ENCODE peak calls at places on chromosomes 2 and 18, in four cellular contexts. T is K562, B is BE2C, V is mucosa of descending colon. L is an unnamed sample. For H3K36me3, the result is how much of the 10 kb centered on the place peaks cover.

GRCh38 chr2:62597323-62597722 is 91.3 kb upstream of the TMEM17 start:
- DNase-seq in T (no peak), B (no peak), V (no peak), L (peak)

GRCh38 chr2:231228223-231228622 is 29.8 kb downstream of the ARMC9 start:
- DNase-seq in T (no peak), B (peak), V (no peak), L (no peak)

GRCh38 chr2:12854001-12854530 is 137.3 kb downstream of the TRIB2 start:
- DNase-seq in T (no peak), B (no peak), V (no peak), L (no peak)

GRCh38 chr2:7517851-7518250 is 600.6 kb downstream of the RNF144A start:
- DNase-seq in T (no peak), B (no peak), V (no peak), L (no peak)

GRCh38 chr2:178345951-178346350 is 105.0 kb downstream of the PRKRA start:
- DNase-seq in T (no peak), B (no peak), V (no peak), L (no peak)

GRCh38 chr2:175633227-175633626 is 368.8 kb downstream of the LNPK start:
- DNase-seq in T (no peak), B (no peak), V (no peak), L (no peak)

GRCh38 chr18:66046025-66046602 is 295.3 kb downstream of the CDH7 start:
- DNase-seq in T (no peak), B (no peak), V (no peak), L (no peak)

GRCh38 chr2:40556298-40556697 is 104.4 kb upstream of the SLC8A1 start:
- DNase-seq in T (no peak), B (no peak), V (no peak), L (no peak)

GRCh38 chr2:68292108-68292710 is 27.5 kb downstream of the CNRIP1 start:
- DNase-seq in T (peak), B (peak), V (no peak), L (no peak)

GRCh38 chr2:69260666-69261065 is 126.4 kb downstream of the GFPT1 start:
- DNase-seq in T (no peak), B (no peak), V (no peak), L (no peak)

GRCh38 chr2:159126653-159127052 is 158.2 kb downstream of the TANC1 start:
- DNase-seq in T (no peak), B (no peak), V (no peak), L (no peak)

GRCh38 chr18:48310353-48310752 is 98.8 kb downstream of the ZBTB7C start:
- DNase-seq in T (no peak), B (no peak), V (no peak), L (no peak)

GRCh38 chr18:67514901-67515540 is 1.5 kb downstream of the DSEL start:
- DNase-seq in T (no peak), B (no peak), V (no peak), L (no peak)

GRCh38 chr2:213152065-213152794 is 818 bp upstream of the IKZF2 start:
- DNase-seq in T (peak), B (peak), V (peak), L (no peak)

GRCh38 chr18:50704541-50704940 is 115.3 kb downstream of the MRO start:
- DNase-seq in T (no peak), B (no peak), V (no peak), L (no peak)

GRCh38 chr2:210531050-210531449 is 25.3 kb upstream of the CPS1 start:
- DNase-seq in T (no peak), B (no peak), V (no peak), L (no peak)

GRCh38 chr2:8125741-8126691 is 555.8 kb upstream of the ID2 start:
- DNase-seq in T (no peak), B (no peak), V (no peak), L (no peak)

GRCh38 chr2:134711622-134712125 is 7.1 kb downstream of the TMEM163 start:
- DNase-seq in T (no peak), B (no peak), V (no peak), L (no peak)

GRCh38 chr2:65940856-65941255 is 494.1 kb upstream of the MEIS1 start:
- DNase-seq in T (no peak), B (no peak), V (no peak), L (no peak)

GRCh38 chr2:233764264-233764663 is 4.2 kb downstream of the UGT1A1 start:
- DNase-seq in T (no peak), B (no peak), V (no peak), L (peak)

GRCh38 chr2:65299246-65299645 is 71.6 kb downstream of the ACTR2 start:
- DNase-seq in T (peak), B (no peak), V (no peak), L (no peak)

GRCh38 chr2:79964966-79965365 is 339.6 kb downstream of the LRRTM1 start:
- DNase-seq in T (no peak), B (no peak), V (no peak), L (no peak)

GRCh38 chr2:240647503-240648154 is 22.3 kb downstream of the GPR35 start:
- DNase-seq in T (no peak), B (no peak), V (no peak), L (no peak)

GRCh38 chr2:68284896-68285295 is 32.6 kb upstream of the PPP3R1 start:
- DNase-seq in T (no peak), B (no peak), V (no peak), L (peak)

GRCh38 chr2:100179806-100180205 is 37.4 kb upstream of the AFF3 start:
- DNase-seq in T (no peak), B (no peak), V (no peak), L (no peak)

GRCh38 chr2:200104015-200104414 is 148.6 kb downstream of the MAIP1 start:
- DNase-seq in T (no peak), B (no peak), V (no peak), L (no peak)

GRCh38 chr2:148674063-148675020 is 29.8 kb downstream of the EPC2 start:
- DNase-seq in T (peak), B (no peak), V (no peak), L (no peak)

GRCh38 chr2:120464448-120464931 is 118.6 kb downstream of the INHBB start:
- DNase-seq in T (no peak), B (no peak), V (no peak), L (no peak)

GRCh38 chr2:52429740-52430139 is 1337.9 kb upstream of the CHAC2 start:
- DNase-seq in T (no peak), B (no peak), V (no peak), L (no peak)

GRCh38 chr2:224865016-224865415 is 148.9 kb upstream of the CCDC195 start:
- DNase-seq in T (no peak), B (no peak), V (no peak), L (peak)

GRCh38 chr2:222136106-222136630 is 162.6 kb downstream of the PAX3 start:
- DNase-seq in T (no peak), B (no peak), V (no peak), L (no peak)
- TF ChIP-seq CTCF in T (no peak), B (no peak), V (no peak), L (no peak)

DNA sequence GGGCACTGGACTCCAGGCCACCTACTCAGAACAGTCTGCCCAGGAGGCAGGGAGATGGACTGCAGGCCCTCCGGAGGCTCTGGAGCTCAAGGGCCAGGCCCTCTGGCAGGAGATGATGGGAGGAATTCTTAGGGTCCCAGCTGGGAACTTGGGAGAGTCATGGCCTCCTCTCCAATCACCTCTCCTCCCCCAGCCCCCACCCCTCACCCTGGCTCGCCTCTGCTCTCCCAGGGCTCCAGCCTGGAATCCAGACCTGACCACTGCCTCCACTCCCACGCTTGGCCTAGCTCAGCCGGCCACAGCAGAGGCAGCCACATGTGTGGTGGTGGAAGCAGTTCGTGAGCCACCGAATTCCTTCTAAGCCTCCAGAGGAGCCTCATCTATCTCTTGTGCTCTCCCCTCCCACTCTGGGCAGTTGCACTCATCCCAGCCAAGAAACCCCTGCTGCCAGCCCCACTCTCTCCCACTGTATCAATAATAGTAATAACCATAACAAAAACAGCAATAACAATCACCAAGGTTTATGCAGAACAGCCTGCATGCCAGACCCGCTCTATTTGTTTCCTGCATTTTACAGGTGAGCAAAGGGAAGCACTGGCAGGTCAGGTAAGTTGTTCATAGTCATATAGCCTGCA is 67.4 kb downstream of the TNS1 start:
- DNase-seq in T (no peak), B (no peak), V (no peak), L (no peak)
- H3K4me3 ChIP-seq in T (no peak), B (no peak), V (no peak), L (no peak)

GRCh38 chr2:85032621-85033020 is 61.7 kb downstream of the KCMF1 start:
- DNase-seq in T (no peak), B (no peak), V (no peak), L (no peak)
- H3K36me3 ChIP-seq in T (half or more), B (under half), V (under half), L (under half)

GRCh38 chr2:128321784-128322650 is 3.3 kb upstream of the HS6ST1 start:
- DNase-seq in T (peak), B (peak), V (peak), L (no peak)
- TF ChIP-seq CTCF in T (peak), B (peak), V (peak), L (peak)

DNA sequence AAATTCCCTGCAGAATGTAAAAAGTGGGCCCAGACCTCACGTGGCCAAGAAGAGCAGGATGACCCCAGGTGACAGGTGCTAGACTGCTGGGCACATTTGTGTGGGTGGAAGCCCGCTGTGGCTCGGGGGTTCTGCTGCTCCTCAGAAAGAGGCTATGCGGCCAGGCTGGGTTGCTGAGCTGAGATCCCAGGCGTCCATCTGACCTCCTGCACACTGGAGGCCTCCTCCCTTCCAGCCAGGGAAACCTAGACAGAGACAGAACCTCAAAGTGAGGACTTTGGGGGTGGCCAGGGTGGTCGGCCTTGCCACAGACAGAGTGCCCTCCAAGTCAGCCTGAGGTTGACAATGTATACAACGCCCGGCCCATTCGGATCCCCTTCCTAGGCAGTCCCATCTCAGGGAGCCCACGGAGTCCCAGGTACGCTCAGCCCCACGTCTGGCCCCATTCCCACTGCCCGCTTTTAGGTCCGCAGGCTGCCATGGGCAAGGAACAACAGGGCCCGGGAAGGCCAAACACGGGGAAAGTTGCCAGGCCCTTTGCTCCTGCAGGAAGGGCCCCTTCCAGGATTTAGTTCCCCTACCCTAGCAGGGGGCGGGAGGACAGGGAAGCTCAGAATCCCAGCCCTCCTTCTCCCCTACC is 75.6 kb downstream of the KIAA2012 start:
- DNase-seq in T (no peak), B (no peak), V (no peak), L (no peak)
- H3K4me3 ChIP-seq in T (no peak), B (no peak), V (no peak), L (no peak)

DNA sequence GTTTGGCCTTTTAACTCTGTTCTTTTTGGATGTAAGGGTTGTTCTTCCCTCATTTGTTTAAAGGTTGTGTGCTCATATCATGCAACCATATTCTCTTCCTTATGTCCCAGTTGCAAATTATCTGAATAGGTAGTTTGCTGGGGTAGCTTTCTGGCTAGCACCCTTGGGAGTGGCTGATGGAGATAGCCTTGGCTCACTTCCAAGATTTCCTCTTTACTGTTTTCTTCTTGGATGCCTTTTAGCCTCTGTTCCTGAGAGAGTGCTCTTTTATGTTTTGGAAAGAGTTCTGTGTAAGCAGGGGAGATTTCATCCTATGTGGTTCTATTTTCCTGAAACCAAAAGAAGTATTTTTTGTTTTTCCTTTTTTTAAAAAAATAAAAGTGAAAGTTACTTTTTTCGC is 25.4 kb downstream of the USP14 start:
- DNase-seq in T (peak), B (peak), V (no peak), L (no peak)
- H3K36me3 ChIP-seq in T (half or more), B (under half), V (under half), L (under half)

DNA sequence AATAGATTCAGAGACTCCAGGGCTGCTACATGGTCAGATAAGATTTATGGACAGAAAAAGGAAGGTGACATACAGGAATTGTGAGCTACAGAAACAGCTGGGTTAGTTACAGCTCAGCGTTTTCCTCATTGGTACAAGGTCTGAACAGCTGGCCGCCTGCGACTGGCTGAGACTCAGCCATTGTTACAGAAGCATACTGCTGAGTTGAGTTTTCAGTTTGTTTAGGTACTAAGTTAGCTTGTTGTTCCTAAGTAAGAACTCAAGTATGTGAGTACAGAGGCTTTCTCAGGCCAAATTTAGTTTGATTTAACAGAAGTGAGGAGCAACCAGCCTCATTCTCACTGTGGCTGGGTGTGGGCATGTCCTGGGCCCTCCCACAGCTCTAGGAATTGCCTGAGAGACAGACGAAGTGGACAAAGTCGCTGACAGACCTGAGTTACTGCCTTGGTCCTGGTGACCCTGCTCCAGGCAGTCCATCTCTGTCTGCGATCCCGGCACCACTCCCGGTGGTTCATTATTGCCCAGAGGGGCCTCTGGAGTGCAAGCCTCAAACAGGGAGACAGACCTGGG is 27.8 kb upstream of the RHOB start:
- DNase-seq in T (no peak), B (peak), V (no peak), L (no peak)
- TF ChIP-seq CTCF in T (no peak), B (no peak), V (no peak), L (no peak)

GRCh38 chr2:152467677-152468406 is 132.9 kb downstream of the FMNL2 start:
- DNase-seq in T (no peak), B (no peak), V (no peak), L (no peak)

GRCh38 chr2:152464853-152465470 is 130.0 kb downstream of the FMNL2 start:
- DNase-seq in T (no peak), B (no peak), V (no peak), L (no peak)

GRCh38 chr2:152466041-152466440 is 131.1 kb downstream of the FMNL2 start:
- DNase-seq in T (peak), B (no peak), V (no peak), L (no peak)

GRCh38 chr2:152466925-152467676 is 132.1 kb downstream of the FMNL2 start:
- DNase-seq in T (no peak), B (no peak), V (no peak), L (no peak)

GRCh38 chr2:152465541-152465940 is 130.6 kb downstream of the FMNL2 start:
- DNase-seq in T (no peak), B (no peak), V (no peak), L (no peak)
- H3K4me3 ChIP-seq in T (no peak), B (no peak), V (no peak), L (no peak)

DNA sequence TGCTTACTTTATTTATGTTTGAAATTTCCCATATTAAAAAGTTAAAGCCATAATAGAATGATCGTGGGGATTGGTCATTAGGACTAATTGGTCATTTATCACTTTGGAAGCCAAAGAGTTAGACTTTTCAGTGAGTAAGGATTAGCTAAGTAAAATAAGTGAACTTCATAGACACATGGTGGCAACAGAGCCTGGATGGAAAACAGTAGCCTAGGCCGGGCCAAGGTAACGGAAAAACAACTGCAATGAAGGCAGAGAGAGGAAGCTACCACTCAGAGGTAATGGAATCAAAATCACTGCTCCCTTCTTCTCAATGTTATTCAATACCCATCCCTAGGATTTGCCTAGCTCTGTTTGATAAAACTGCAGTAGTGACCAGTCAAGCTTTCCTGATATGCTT is 4.1 kb upstream of the GCG start:
- DNase-seq in T (no peak), B (no peak), V (no peak), L (no peak)
- H3K36me3 ChIP-seq in T (under half), B (under half), V (under half), L (under half)